ENCODE peak calls at places on chromosome 14, in five cellular contexts. One of them, this sample, is unnamed.

GRCh38 chr14:37608649-37609048 is 13.2 kb downstream of the TTC6 start:
- DNase-seq in AG04450: no peak
- DNase-seq in brain microvascular endothelial cell: no peak
- DNase-seq in fibroblast of mammary gland: no peak
- DNase-seq in fibroblast of pulmonary artery: no peak
- DNase-seq in this sample: no peak

GRCh38 chr14:95519699-95520098 is 3.2 kb upstream of the SYNE3 start:
- DNase-seq in brain microvascular endothelial cell: peak; percentile 59
- DNase-seq in AG04450: no peak
- DNase-seq in fibroblast of mammary gland: peak; percentile 90
- DNase-seq in fibroblast of pulmonary artery: peak; percentile 86
- DNase-seq in this sample: peak; percentile 87

GRCh38 chr14:38982837-38983236 is 120.2 kb downstream of the SEC23A start:
- DNase-seq in brain microvascular endothelial cell: no peak
- DNase-seq in AG04450: no peak
- DNase-seq in fibroblast of pulmonary artery: no peak
- DNase-seq in fibroblast of mammary gland: no peak
- DNase-seq in this sample: no peak

GRCh38 chr14:79701371-79701770 is 509.9 kb downstream of the DIO2 start:
- DNase-seq in AG04450: no peak
- DNase-seq in brain microvascular endothelial cell: no peak
- DNase-seq in fibroblast of pulmonary artery: no peak
- DNase-seq in fibroblast of mammary gland: no peak
- DNase-seq in this sample: no peak

GRCh38 chr14:76958975-76959710 is 69.4 kb downstream of the IRF2BPL start:
- DNase-seq in fibroblast of pulmonary artery: no peak
- DNase-seq in fibroblast of mammary gland: peak; percentile 33
- DNase-seq in brain microvascular endothelial cell: peak; percentile 52
- DNase-seq in AG04450: no peak
- DNase-seq in this sample: peak; percentile 91

GRCh38 chr14:58428011-58428807 is 690 bp downstream of the KIAA0586 start:
- DNase-seq in brain microvascular endothelial cell: peak; percentile 45
- DNase-seq in AG04450: no peak
- DNase-seq in fibroblast of mammary gland: peak; percentile 73
- DNase-seq in fibroblast of pulmonary artery: peak; percentile 65
- DNase-seq in this sample: peak; percentile 57

GRCh38 chr14:97306133-97306784 is 509.1 kb downstream of the VRK1 start:
- DNase-seq in brain microvascular endothelial cell: no peak
- DNase-seq in fibroblast of pulmonary artery: no peak
- DNase-seq in AG04450: no peak
- DNase-seq in fibroblast of mammary gland: no peak
- DNase-seq in this sample: peak; percentile 93

GRCh38 chr14:95265106-95266094 is 54.3 kb downstream of the CLMN start:
- DNase-seq in fibroblast of pulmonary artery: peak; percentile 97
- DNase-seq in brain microvascular endothelial cell: peak; percentile 96
- DNase-seq in AG04450: peak; percentile 59
- DNase-seq in fibroblast of mammary gland: peak; percentile 99
- DNase-seq in this sample: peak; percentile 92

GRCh38 chr14:91249841-91250616 is 5.5 kb upstream of the GPR68 start:
- DNase-seq in AG04450: no peak
- DNase-seq in brain microvascular endothelial cell: no peak
- DNase-seq in fibroblast of pulmonary artery: no peak
- DNase-seq in fibroblast of mammary gland: no peak
- DNase-seq in this sample: peak; percentile 96

GRCh38 chr14:103628684-103629502 is at the start of gene KLC1:
- DNase-seq in AG04450: no peak
- DNase-seq in brain microvascular endothelial cell: no peak
- DNase-seq in fibroblast of mammary gland: peak; percentile 50
- DNase-seq in fibroblast of pulmonary artery: peak; percentile 60
- DNase-seq in this sample: peak; percentile 77

GRCh38 chr14:100683578-100683977 is 43.1 kb upstream of the DLK1 start:
- DNase-seq in brain microvascular endothelial cell: no peak
- DNase-seq in AG04450: no peak
- DNase-seq in fibroblast of pulmonary artery: no peak
- DNase-seq in fibroblast of mammary gland: no peak
- DNase-seq in this sample: no peak

GRCh38 chr14:95432152-95433093 is 84.0 kb downstream of the SYNE3 start:
- DNase-seq in fibroblast of mammary gland: peak; percentile 25
- DNase-seq in fibroblast of pulmonary artery: peak; percentile 42
- DNase-seq in AG04450: no peak
- DNase-seq in brain microvascular endothelial cell: peak; percentile 27
- DNase-seq in this sample: no peak

GRCh38 chr14:87017335-87017734 is 975.6 kb downstream of the GALC start:
- DNase-seq in AG04450: no peak
- DNase-seq in brain microvascular endothelial cell: no peak
- DNase-seq in fibroblast of pulmonary artery: no peak
- DNase-seq in fibroblast of mammary gland: no peak
- DNase-seq in this sample: no peak

GRCh38 chr14:37903561-37904191 is 304.0 kb upstream of the SSTR1 start:
- DNase-seq in AG04450: peak; percentile 10
- DNase-seq in fibroblast of mammary gland: peak; percentile 71
- DNase-seq in brain microvascular endothelial cell: peak; percentile 17
- DNase-seq in fibroblast of pulmonary artery: peak; percentile 70
- DNase-seq in this sample: peak; percentile 29

GRCh38 chr14:30064454-30064853 is 136.8 kb upstream of the PRKD1 start:
- DNase-seq in AG04450: no peak
- DNase-seq in brain microvascular endothelial cell: no peak
- DNase-seq in fibroblast of pulmonary artery: peak; percentile 6
- DNase-seq in fibroblast of mammary gland: peak; percentile 15
- DNase-seq in this sample: no peak

GRCh38 chr14:35088514-35088913 is 33.3 kb downstream of the PPP2R3C start:
- DNase-seq in fibroblast of mammary gland: no peak
- DNase-seq in AG04450: no peak
- DNase-seq in brain microvascular endothelial cell: peak; percentile 2
- DNase-seq in fibroblast of pulmonary artery: no peak
- DNase-seq in this sample: no peak

GRCh38 chr14:69891422-69891821 is 12.2 kb downstream of the SMOC1 start:
- DNase-seq in brain microvascular endothelial cell: no peak
- DNase-seq in fibroblast of mammary gland: no peak
- DNase-seq in fibroblast of pulmonary artery: no peak
- DNase-seq in AG04450: no peak
- DNase-seq in this sample: no peak

GRCh38 chr14:92486881-92487280 is 26.7 kb upstream of the RIN3 start:
- DNase-seq in brain microvascular endothelial cell: peak; percentile 73
- DNase-seq in fibroblast of mammary gland: peak; percentile 10
- DNase-seq in fibroblast of pulmonary artery: peak; percentile 38
- DNase-seq in AG04450: no peak
- DNase-seq in this sample: no peak

GRCh38 chr14:93655078-93655750 is 133.1 kb downstream of the PRIMA1 start:
- DNase-seq in brain microvascular endothelial cell: peak; percentile 40
- DNase-seq in AG04450: no peak
- DNase-seq in fibroblast of pulmonary artery: peak; percentile 58
- DNase-seq in fibroblast of mammary gland: peak; percentile 61
- DNase-seq in this sample: peak; percentile 37

GRCh38 chr14:90517431-90517841 is 120.6 kb downstream of the CALM1 start:
- DNase-seq in AG04450: no peak
- DNase-seq in brain microvascular endothelial cell: no peak
- DNase-seq in fibroblast of mammary gland: no peak
- DNase-seq in fibroblast of pulmonary artery: no peak
- DNase-seq in this sample: no peak

GRCh38 chr14:72578514-72578913 is 315.4 kb downstream of the DPF3 start:
- DNase-seq in fibroblast of pulmonary artery: no peak
- DNase-seq in fibroblast of mammary gland: no peak
- DNase-seq in AG04450: no peak
- DNase-seq in brain microvascular endothelial cell: no peak
- DNase-seq in this sample: no peak

GRCh38 chr14:102930138-102930752 is 7.8 kb downstream of the AMN start:
- DNase-seq in fibroblast of mammary gland: no peak
- DNase-seq in brain microvascular endothelial cell: no peak
- DNase-seq in AG04450: no peak
- DNase-seq in fibroblast of pulmonary artery: no peak
- DNase-seq in this sample: no peak

GRCh38 chr14:24790196-24790595 is 156.2 kb upstream of the GZMB start:
- DNase-seq in AG04450: no peak
- DNase-seq in brain microvascular endothelial cell: no peak
- DNase-seq in fibroblast of pulmonary artery: no peak
- DNase-seq in fibroblast of mammary gland: no peak
- DNase-seq in this sample: no peak

GRCh38 chr14:62001988-62002387 is 239.8 kb downstream of the SNAPC1 start:
- DNase-seq in AG04450: no peak
- DNase-seq in brain microvascular endothelial cell: no peak
- DNase-seq in fibroblast of mammary gland: no peak
- DNase-seq in fibroblast of pulmonary artery: no peak
- DNase-seq in this sample: no peak

GRCh38 chr14:51783765-51784164 is 76.6 kb upstream of the GNG2 start:
- DNase-seq in fibroblast of pulmonary artery: peak; percentile 79
- DNase-seq in AG04450: no peak
- DNase-seq in fibroblast of mammary gland: peak; percentile 84
- DNase-seq in brain microvascular endothelial cell: peak; percentile 38
- DNase-seq in this sample: no peak

GRCh38 chr14:43481864-43482263 is 1025.2 kb downstream of the FSCB start:
- DNase-seq in fibroblast of pulmonary artery: no peak
- DNase-seq in brain microvascular endothelial cell: no peak
- DNase-seq in AG04450: no peak
- DNase-seq in fibroblast of mammary gland: no peak
- DNase-seq in this sample: no peak

GRCh38 chr14:101116065-101116464 is 212.5 kb upstream of the RTL1 start:
- DNase-seq in brain microvascular endothelial cell: no peak
- DNase-seq in AG04450: no peak
- DNase-seq in fibroblast of pulmonary artery: no peak
- DNase-seq in fibroblast of mammary gland: no peak
- DNase-seq in this sample: no peak

GRCh38 chr14:51442513-51443175 is 202.6 kb downstream of the TMX1 start:
- DNase-seq in AG04450: peak; percentile 91
- DNase-seq in fibroblast of pulmonary artery: peak; percentile 97
- DNase-seq in brain microvascular endothelial cell: peak; percentile 98
- DNase-seq in fibroblast of mammary gland: peak; percentile 97
- DNase-seq in this sample: no peak

GRCh38 chr14:64800000-64800399 is 79.7 kb downstream of the SPTB start:
- DNase-seq in fibroblast of mammary gland: peak; percentile 29
- DNase-seq in AG04450: no peak
- DNase-seq in brain microvascular endothelial cell: peak; percentile 42
- DNase-seq in fibroblast of pulmonary artery: peak; percentile 51
- DNase-seq in this sample: peak; percentile 25

GRCh38 chr14:87492556-87492955 is 500.4 kb downstream of the GALC start:
- DNase-seq in fibroblast of mammary gland: no peak
- DNase-seq in fibroblast of pulmonary artery: no peak
- DNase-seq in brain microvascular endothelial cell: no peak
- DNase-seq in AG04450: no peak
- DNase-seq in this sample: no peak

DNA sequence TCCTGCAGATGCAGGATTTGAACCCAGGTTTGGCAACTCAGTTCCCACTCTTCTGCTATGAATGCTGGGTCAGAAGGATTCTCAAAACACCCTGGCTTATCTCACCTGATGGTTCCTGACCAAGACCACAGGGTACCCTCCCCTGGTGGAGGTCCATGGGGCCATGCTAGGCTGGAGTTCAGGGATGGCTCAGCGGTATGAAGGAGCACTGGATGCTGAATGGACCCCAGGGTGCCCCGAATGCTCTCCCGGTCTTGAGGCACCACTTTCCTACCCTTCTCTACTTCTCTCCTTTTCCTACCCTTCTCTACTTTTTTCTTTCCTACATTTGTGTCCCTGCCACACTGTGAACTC is 9.7 kb downstream of the PLD4 start:
- DNase-seq in fibroblast of pulmonary artery: no peak
- DNase-seq in brain microvascular endothelial cell: no peak
- DNase-seq in AG04450: no peak
- DNase-seq in fibroblast of mammary gland: no peak
- DNase-seq in this sample: no peak
- H3K4me3 ChIP-seq in fibroblast of pulmonary artery: no peak overlapping the region
- H3K4me3 ChIP-seq in brain microvascular endothelial cell: no peak overlapping the region
- H3K4me3 ChIP-seq in AG04450: no peak overlapping the region
- H3K4me3 ChIP-seq in fibroblast of mammary gland: no peak overlapping the region
- H3K4me3 ChIP-seq in this sample: no peak overlapping the region

GRCh38 chr14:23055147-23055550 is 2.2 kb downstream of the CDH24 start:
- DNase-seq in fibroblast of mammary gland: no peak
- DNase-seq in fibroblast of pulmonary artery: no peak
- DNase-seq in brain microvascular endothelial cell: no peak
- DNase-seq in AG04450: no peak
- DNase-seq in this sample: no peak

GRCh38 chr14:23052671-23053070 is 4.6 kb downstream of the CDH24 start:
- DNase-seq in AG04450: no peak
- DNase-seq in fibroblast of mammary gland: no peak
- DNase-seq in brain microvascular endothelial cell: no peak
- DNase-seq in fibroblast of pulmonary artery: no peak
- DNase-seq in this sample: no peak

GRCh38 chr14:23055621-23056256 is 1.6 kb downstream of the CDH24 start:
- DNase-seq in brain microvascular endothelial cell: no peak
- DNase-seq in fibroblast of mammary gland: peak; percentile 51
- DNase-seq in AG04450: no peak
- DNase-seq in fibroblast of pulmonary artery: no peak
- DNase-seq in this sample: no peak

GRCh38 chr14:23053426-23053825 is 3.9 kb downstream of the CDH24 start:
- DNase-seq in brain microvascular endothelial cell: no peak
- DNase-seq in fibroblast of pulmonary artery: no peak
- DNase-seq in fibroblast of mammary gland: no peak
- DNase-seq in AG04450: no peak
- DNase-seq in this sample: no peak

GRCh38 chr14:23054000-23054811 is 3.1 kb downstream of the CDH24 start:
- DNase-seq in fibroblast of mammary gland: no peak
- DNase-seq in fibroblast of pulmonary artery: no peak
- DNase-seq in AG04450: no peak
- DNase-seq in brain microvascular endothelial cell: no peak
- DNase-seq in this sample: no peak
- TF ChIP-seq CTCF in fibroblast of mammary gland: peak; percentile 24
- TF ChIP-seq CTCF in fibroblast of pulmonary artery: peak; percentile 29
- TF ChIP-seq CTCF in AG04450: no peak
- TF ChIP-seq CTCF in brain microvascular endothelial cell: peak; percentile 61
- TF ChIP-seq CTCF in this sample: peak; percentile 38

DNA sequence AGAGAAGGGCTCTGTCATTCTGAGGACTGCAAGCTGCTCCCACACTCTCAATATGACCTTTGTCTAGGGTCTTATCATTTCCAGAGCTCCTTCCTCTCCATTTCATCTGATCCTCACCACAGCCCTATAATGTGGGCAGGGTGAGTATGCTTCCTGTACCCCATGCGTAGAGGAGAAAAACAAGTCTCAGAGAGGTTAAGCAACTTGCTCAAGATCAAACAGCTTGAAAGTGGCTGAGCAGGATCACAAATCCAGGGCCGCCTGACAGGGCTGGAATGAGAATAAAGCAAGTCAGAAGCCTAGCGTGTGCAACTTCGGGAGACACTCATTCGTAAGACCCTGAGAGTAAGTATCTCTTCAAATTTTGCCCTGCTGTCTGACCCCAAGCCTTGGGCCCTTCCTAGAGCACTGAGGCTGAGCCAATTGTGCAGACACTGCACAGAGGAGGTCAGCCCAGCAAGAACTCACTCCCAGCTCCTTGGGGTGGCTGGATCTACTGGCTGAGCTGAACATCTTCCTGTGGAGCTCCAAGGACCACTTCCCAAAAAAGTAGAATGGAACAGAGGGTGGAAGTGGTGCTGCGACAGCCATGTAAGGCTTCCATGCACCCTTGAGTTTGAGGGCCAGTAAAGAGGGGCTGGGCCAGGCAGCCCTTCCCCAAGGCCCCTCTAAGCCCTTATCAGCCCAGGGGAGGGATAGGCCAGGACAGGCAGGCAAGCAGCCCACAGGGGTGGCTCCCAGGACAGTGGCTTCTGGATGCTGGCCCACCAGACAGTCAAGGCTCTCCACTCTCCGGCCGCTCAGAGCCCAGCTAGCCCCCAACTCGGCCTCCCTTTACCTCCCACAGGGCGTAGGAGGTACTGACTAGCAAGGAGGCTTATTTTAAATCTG is 10.5 kb downstream of the ZFP36L1 start:
- DNase-seq in fibroblast of pulmonary artery: no peak
- DNase-seq in brain microvascular endothelial cell: no peak
- DNase-seq in AG04450: no peak
- DNase-seq in fibroblast of mammary gland: no peak
- DNase-seq in this sample: no peak
- H3K4me3 ChIP-seq in fibroblast of pulmonary artery: no peak overlapping the region
- H3K4me3 ChIP-seq in brain microvascular endothelial cell: no peak overlapping the region
- H3K4me3 ChIP-seq in AG04450: no peak overlapping the region
- H3K4me3 ChIP-seq in fibroblast of mammary gland: no peak overlapping the region
- H3K4me3 ChIP-seq in this sample: no peak overlapping the region

GRCh38 chr14:47189911-47190503 is 485.4 kb downstream of the MDGA2 start:
- DNase-seq in fibroblast of mammary gland: no peak
- DNase-seq in brain microvascular endothelial cell: no peak
- DNase-seq in fibroblast of pulmonary artery: no peak
- DNase-seq in AG04450: no peak
- DNase-seq in this sample: no peak
- TF ChIP-seq CTCF in fibroblast of mammary gland: no peak
- TF ChIP-seq CTCF in brain microvascular endothelial cell: no peak
- TF ChIP-seq CTCF in fibroblast of pulmonary artery: no peak
- TF ChIP-seq CTCF in AG04450: no peak
- TF ChIP-seq CTCF in this sample: no peak